ENCODE peak calls at places on chromosomes 7 and 10, in seven cellular contexts. P is neuronal stem cell, H is IMR-90, A is heart left ventricle, J is cardiac muscle cell, K is gastrocnemius medialis, Z is tibial artery. D is an unnamed sample. For H3K9me3 and H3K4me1, the result is how much of the 10 kb centered on the place peaks cover.

GRCh38 chr7:79403879-79404278 is 49.6 kb downstream of the MAGI2 start:
- DNase-seq in P (no peak), H (no peak), A (no peak), J (no peak), K (no peak), Z (no peak), D (no peak)

GRCh38 chr7:132791036-132791435 is 214.8 kb upstream of the PLXNA4 start:
- DNase-seq in P (no peak), H (no peak), A (no peak), J (no peak), K (no peak), Z (no peak), D (no peak)

GRCh38 chr10:35876248-35876647 is 234.2 kb upstream of the FZD8 start:
- DNase-seq in P (no peak), H (peak), A (no peak), J (peak), K (no peak), Z (no peak), D (no peak)

GRCh38 chr10:58157076-58157766 is 110.5 kb downstream of the IPMK start:
- DNase-seq in P (no peak), H (peak), A (no peak), J (peak), K (no peak), Z (no peak), D (no peak)

GRCh38 chr10:24826022-24826421 is 102.3 kb upstream of the ARHGAP21 start:
- DNase-seq in P (no peak), H (peak), A (no peak), J (peak), K (no peak), Z (no peak), D (no peak)

GRCh38 chr10:131556897-131557500 is 245.5 kb upstream of the TCERG1L start:
- DNase-seq in P (no peak), H (no peak), A (no peak), J (no peak), K (no peak), Z (no peak), D (no peak)

GRCh38 chr7:30285531-30286284 is 1.3 kb downstream of the ZNRF2 start:
- DNase-seq in P (peak), H (peak), A (peak), J (peak), K (no peak), Z (peak), D (peak)

GRCh38 chr10:86117051-86117450 is 249.5 kb downstream of the GRID1 start:
- DNase-seq in P (no peak), H (no peak), A (no peak), J (no peak), K (no peak), Z (no peak), D (no peak)

GRCh38 chr7:102806613-102807012 is 57.8 kb downstream of the FAM185A start:
- DNase-seq in P (no peak), H (no peak), A (no peak), J (no peak), K (no peak), Z (no peak), D (no peak)

GRCh38 chr10:983951-984705 is 4.1 kb upstream of the GTPBP4 start:
- DNase-seq in P (no peak), H (peak), A (no peak), J (no peak), K (no peak), Z (no peak), D (no peak)

GRCh38 chr10:76583711-76584161 is 1053.9 kb downstream of the KCNMA1 start:
- DNase-seq in P (no peak), H (peak), A (no peak), J (peak), K (no peak), Z (no peak), D (no peak)

GRCh38 chr7:14305233-14305866 is 315.9 kb upstream of the ETV1 start:
- DNase-seq in P (no peak), H (no peak), A (peak), J (no peak), K (no peak), Z (no peak), D (no peak)

GRCh38 chr10:82160291-82160690 is 285.3 kb downstream of the NRG3 start:
- DNase-seq in P (no peak), H (no peak), A (no peak), J (no peak), K (no peak), Z (no peak), D (no peak)

GRCh38 chr10:20890009-20890408 is 7.1 kb downstream of the NEBL start:
- DNase-seq in P (no peak), H (no peak), A (no peak), J (peak), K (no peak), Z (no peak), D (no peak)

GRCh38 chr10:99595770-99596465 is 24.3 kb downstream of the SLC25A28 start:
- DNase-seq in P (peak), H (no peak), A (no peak), J (no peak), K (peak), Z (no peak), D (no peak)

GRCh38 chr10:51804861-51805260 is 105.5 kb upstream of the CSTF2T start:
- DNase-seq in P (no peak), H (peak), A (no peak), J (peak), K (no peak), Z (no peak), D (no peak)

GRCh38 chr10:69092959-69093850 is 5.3 kb downstream of the SRGN start:
- DNase-seq in P (peak), H (peak), A (peak), J (peak), K (peak), Z (peak), D (peak)

GRCh38 chr10:14185501-14186045 is 145.2 kb downstream of the FRMD4A start:
- DNase-seq in P (peak), H (peak), A (no peak), J (peak), K (no peak), Z (no peak), D (no peak)

GRCh38 chr10:43316988-43317387 is 50.1 kb upstream of the RASGEF1A start:
- DNase-seq in P (no peak), H (no peak), A (no peak), J (no peak), K (no peak), Z (no peak), D (no peak)

GRCh38 chr7:27300401-27300800 is 57.8 kb downstream of the EVX1 start:
- DNase-seq in P (no peak), H (no peak), A (no peak), J (no peak), K (no peak), Z (no peak), D (no peak)

GRCh38 chr10:33073641-33074410 is 115.8 kb upstream of the ITGB1 start:
- DNase-seq in P (no peak), H (no peak), A (no peak), J (peak), K (no peak), Z (no peak), D (no peak)

GRCh38 chr10:62374862-62375710 is 917 bp downstream of the ZNF365 start:
- DNase-seq in P (no peak), H (peak), A (no peak), J (no peak), K (no peak), Z (no peak), D (no peak)

GRCh38 chr10:29951441-29951931 is 107.9 kb downstream of the JCAD start:
- DNase-seq in P (no peak), H (peak), A (no peak), J (peak), K (no peak), Z (no peak), D (no peak)

GRCh38 chr7:2663121-2663886 is 24.7 kb upstream of the AMZ1 start:
- DNase-seq in P (no peak), H (no peak), A (no peak), J (peak), K (no peak), Z (no peak), D (no peak)

GRCh38 chr10:100065084-100065660 is 16.5 kb downstream of the CPN1 start:
- DNase-seq in P (no peak), H (no peak), A (no peak), J (no peak), K (no peak), Z (no peak), D (no peak)

GRCh38 chr7:55050286-55050685 is 31.5 kb downstream of the EGFR start:
- DNase-seq in P (no peak), H (no peak), A (no peak), J (no peak), K (no peak), Z (no peak), D (no peak)

GRCh38 chr7:127905491-127906330 is 125.5 kb downstream of the LRRC4 start:
- DNase-seq in P (no peak), H (peak), A (no peak), J (no peak), K (no peak), Z (no peak), D (no peak)

GRCh38 chr10:21452203-21452602 is 73.3 kb downstream of the SKIDA1 start:
- DNase-seq in P (no peak), H (no peak), A (no peak), J (peak), K (no peak), Z (no peak), D (no peak)

GRCh38 chr7:12493866-12494265 is 76.7 kb upstream of the SCIN start:
- DNase-seq in P (no peak), H (no peak), A (no peak), J (no peak), K (no peak), Z (no peak), D (no peak)

GRCh38 chr7:23615331-23615730 is 18.1 kb downstream of the CCDC126 start:
- DNase-seq in P (no peak), H (peak), A (no peak), J (peak), K (no peak), Z (no peak), D (no peak)
- H3K9me3 ChIP-seq in P (under half), H (under half), A (under half), J (under half), K (under half), Z (under half), D (under half)

DNA sequence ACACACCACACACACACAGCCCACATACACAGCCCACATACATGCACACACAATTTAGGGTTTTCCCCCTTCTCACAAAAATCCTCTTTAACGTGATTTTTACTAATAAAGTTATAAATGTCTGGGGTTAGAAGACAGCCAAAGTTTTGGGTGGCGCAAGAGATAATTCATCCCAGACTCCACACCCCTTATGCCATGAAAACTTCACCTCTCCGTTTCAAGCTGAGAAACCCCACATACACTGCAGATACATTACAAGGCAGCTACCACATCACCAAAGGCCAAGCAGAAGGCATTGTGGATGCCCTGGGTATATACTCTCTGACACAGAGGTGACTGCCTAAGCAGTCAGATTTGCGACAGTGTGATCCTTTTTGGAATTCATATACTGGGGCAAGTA is 130.0 kb downstream of the TCF7L2 start:
- DNase-seq in P (no peak), H (no peak), A (no peak), J (no peak), K (no peak), Z (peak), D (no peak)
- H3K4me1 ChIP-seq in P (under half), H (under half), A (under half), J (under half), K (under half), Z (under half), D (under half)

DNA sequence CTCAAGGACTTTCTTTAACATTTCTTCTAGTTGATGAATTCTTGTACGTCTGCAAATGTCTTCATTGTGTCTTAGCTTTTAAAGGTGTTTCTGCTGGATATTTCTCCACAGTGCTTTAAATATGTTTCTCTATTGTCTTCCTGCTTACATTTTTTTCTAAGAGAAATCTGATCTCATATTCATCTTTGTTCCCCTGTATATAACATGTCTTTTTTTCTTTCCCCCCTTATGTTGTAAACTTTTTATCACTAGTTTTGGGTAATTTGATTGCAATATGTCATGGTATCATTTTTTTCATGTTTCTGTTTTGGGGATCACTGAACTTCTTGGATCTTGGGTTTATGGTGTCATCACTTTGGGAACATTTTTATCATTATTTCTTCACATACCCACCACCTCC is 7.5 kb downstream of the RBAK start:
- DNase-seq in P (no peak), H (no peak), A (no peak), J (no peak), K (no peak), Z (no peak), D (no peak)
- H3K9me3 ChIP-seq in P (under half), H (under half), A (under half), J (under half), K (under half), Z (under half), D (under half)

DNA sequence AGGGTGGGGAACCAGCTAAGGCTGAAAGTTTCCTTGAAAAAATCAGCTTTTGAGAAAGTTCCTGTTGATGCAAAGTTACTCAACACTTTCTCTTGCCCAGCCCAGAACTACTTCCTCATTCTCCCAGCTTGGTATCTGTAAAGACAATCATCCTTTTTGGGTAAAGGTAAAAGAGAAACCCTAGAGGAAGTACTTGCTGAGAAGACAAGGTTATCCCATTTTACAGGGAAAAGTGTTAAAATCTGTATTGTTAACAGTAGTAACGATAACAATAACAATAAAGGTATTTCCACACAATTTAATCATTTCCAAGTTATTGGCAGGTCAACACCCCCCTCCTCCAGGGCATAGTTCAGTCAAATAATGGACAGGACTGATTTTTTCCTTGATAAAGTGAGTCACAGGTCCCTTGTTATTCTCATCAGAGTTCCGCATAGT is 2.4 kb downstream of the ALOX5 start:
- DNase-seq in P (no peak), H (no peak), A (no peak), J (no peak), K (no peak), Z (no peak), D (no peak)
- H3K4me1 ChIP-seq in P (under half), H (under half), A (under half), J (under half), K (under half), Z (under half), D (under half)